ENCODE peak calls at places on chromosomes 11 and 22, in five cellular contexts. One of them, this sample, is unnamed. For H3K27me3, the result is how much of the 10 kb centered on the place peaks cover.

GRCh38 chr11:10305964-10306918 is 1.4 kb downstream of the ADM start:
- DNase-seq in esophagus squamous epithelium: no peak
- DNase-seq in kidney epithelial cell: no peak
- DNase-seq in mammary epithelial cell: peak
- DNase-seq in heart left ventricle: no peak
- DNase-seq in this sample: no peak

GRCh38 chr22:19599626-19600243 is 75.5 kb upstream of the CLDN5 start:
- DNase-seq in esophagus squamous epithelium: no peak
- DNase-seq in kidney epithelial cell: no peak
- DNase-seq in mammary epithelial cell: no peak
- DNase-seq in heart left ventricle: no peak
- DNase-seq in this sample: no peak

GRCh38 chr11:2892215-2893020 is 6.8 kb upstream of the CDKN1C start:
- DNase-seq in esophagus squamous epithelium: no peak
- DNase-seq in kidney epithelial cell: no peak
- DNase-seq in mammary epithelial cell: no peak
- DNase-seq in heart left ventricle: peak
- DNase-seq in this sample: no peak

GRCh38 chr11:36311926-36312592 is 16.0 kb downstream of the PRR5L start:
- DNase-seq in heart left ventricle: no peak
- DNase-seq in mammary epithelial cell: peak
- DNase-seq in esophagus squamous epithelium: no peak
- DNase-seq in kidney epithelial cell: no peak
- DNase-seq in this sample: peak

GRCh38 chr22:30612789-30613188 is 5.8 kb downstream of the TCN2 start:
- DNase-seq in mammary epithelial cell: no peak
- DNase-seq in esophagus squamous epithelium: no peak
- DNase-seq in heart left ventricle: no peak
- DNase-seq in kidney epithelial cell: no peak
- DNase-seq in this sample: no peak

GRCh38 chr11:10688401-10688800 is 5.2 kb downstream of the IRAG1 start:
- DNase-seq in kidney epithelial cell: peak
- DNase-seq in heart left ventricle: no peak
- DNase-seq in mammary epithelial cell: peak
- DNase-seq in esophagus squamous epithelium: no peak
- DNase-seq in this sample: peak

GRCh38 chr11:40314327-40314726 is 1145.1 kb downstream of the LRRC4C start:
- DNase-seq in mammary epithelial cell: no peak
- DNase-seq in kidney epithelial cell: no peak
- DNase-seq in esophagus squamous epithelium: no peak
- DNase-seq in heart left ventricle: no peak
- DNase-seq in this sample: no peak

GRCh38 chr11:68842427-68843051 is 823 bp upstream of the CPT1A start:
- DNase-seq in esophagus squamous epithelium: no peak
- DNase-seq in kidney epithelial cell: no peak
- DNase-seq in mammary epithelial cell: no peak
- DNase-seq in heart left ventricle: no peak
- DNase-seq in this sample: no peak

GRCh38 chr11:105298174-105298573 is 158.6 kb upstream of the CARD18 start:
- DNase-seq in kidney epithelial cell: no peak
- DNase-seq in mammary epithelial cell: no peak
- DNase-seq in esophagus squamous epithelium: no peak
- DNase-seq in heart left ventricle: no peak
- DNase-seq in this sample: no peak

GRCh38 chr22:46607483-46608114 is 12.6 kb upstream of the GRAMD4 start:
- DNase-seq in heart left ventricle: no peak
- DNase-seq in kidney epithelial cell: no peak
- DNase-seq in mammary epithelial cell: no peak
- DNase-seq in esophagus squamous epithelium: no peak
- DNase-seq in this sample: peak

GRCh38 chr11:128522063-128522942 is 65.1 kb downstream of the ETS1 start:
- DNase-seq in heart left ventricle: peak
- DNase-seq in kidney epithelial cell: peak
- DNase-seq in mammary epithelial cell: peak
- DNase-seq in esophagus squamous epithelium: peak
- DNase-seq in this sample: peak

GRCh38 chr11:35303596-35304392 is 115.6 kb downstream of the SLC1A2 start:
- DNase-seq in heart left ventricle: peak
- DNase-seq in kidney epithelial cell: no peak
- DNase-seq in esophagus squamous epithelium: no peak
- DNase-seq in mammary epithelial cell: peak
- DNase-seq in this sample: peak

GRCh38 chr11:34986883-34987525 is 70.6 kb downstream of the PDHX start:
- DNase-seq in kidney epithelial cell: no peak
- DNase-seq in heart left ventricle: no peak
- DNase-seq in mammary epithelial cell: no peak
- DNase-seq in esophagus squamous epithelium: no peak
- DNase-seq in this sample: no peak

GRCh38 chr11:120337896-120338840 is 2.0 kb downstream of the ARHGEF12 start:
- DNase-seq in kidney epithelial cell: no peak
- DNase-seq in heart left ventricle: no peak
- DNase-seq in mammary epithelial cell: no peak
- DNase-seq in esophagus squamous epithelium: no peak
- DNase-seq in this sample: peak

GRCh38 chr11:120675171-120675570 is 163.6 kb downstream of the GRIK4 start:
- DNase-seq in heart left ventricle: no peak
- DNase-seq in kidney epithelial cell: no peak
- DNase-seq in esophagus squamous epithelium: no peak
- DNase-seq in mammary epithelial cell: no peak
- DNase-seq in this sample: no peak

GRCh38 chr22:24875862-24876506 is 70.0 kb downstream of the SGSM1 start:
- DNase-seq in mammary epithelial cell: no peak
- DNase-seq in heart left ventricle: no peak
- DNase-seq in kidney epithelial cell: no peak
- DNase-seq in esophagus squamous epithelium: no peak
- DNase-seq in this sample: no peak

GRCh38 chr11:117458275-117459120 is 130.8 kb downstream of the CEP164 start:
- DNase-seq in heart left ventricle: no peak
- DNase-seq in mammary epithelial cell: peak
- DNase-seq in esophagus squamous epithelium: no peak
- DNase-seq in kidney epithelial cell: peak
- DNase-seq in this sample: peak

GRCh38 chr22:30205281-30206115 is 41.1 kb downstream of the LIF start:
- DNase-seq in kidney epithelial cell: peak
- DNase-seq in esophagus squamous epithelium: no peak
- DNase-seq in mammary epithelial cell: peak
- DNase-seq in heart left ventricle: peak
- DNase-seq in this sample: peak

GRCh38 chr22:30694171-30694637 is 470 bp upstream of the OSBP2 start:
- DNase-seq in kidney epithelial cell: no peak
- DNase-seq in esophagus squamous epithelium: no peak
- DNase-seq in heart left ventricle: peak
- DNase-seq in mammary epithelial cell: peak
- DNase-seq in this sample: peak

GRCh38 chr22:30606455-30607299 is at the start of gene TCN2:
- DNase-seq in heart left ventricle: peak
- DNase-seq in esophagus squamous epithelium: peak
- DNase-seq in mammary epithelial cell: peak
- DNase-seq in kidney epithelial cell: peak
- DNase-seq in this sample: peak

GRCh38 chr11:66421492-66422205 is 814 bp downstream of the NPAS4 start:
- DNase-seq in mammary epithelial cell: peak
- DNase-seq in kidney epithelial cell: no peak
- DNase-seq in esophagus squamous epithelium: peak
- DNase-seq in heart left ventricle: peak
- DNase-seq in this sample: peak

GRCh38 chr22:37229012-37229804 is 14.9 kb downstream of the RAC2 start:
- DNase-seq in kidney epithelial cell: peak
- DNase-seq in heart left ventricle: no peak
- DNase-seq in esophagus squamous epithelium: no peak
- DNase-seq in mammary epithelial cell: peak
- DNase-seq in this sample: peak

GRCh38 chr11:112748713-112749481 is 212.3 kb upstream of the NCAM1 start:
- DNase-seq in mammary epithelial cell: no peak
- DNase-seq in esophagus squamous epithelium: no peak
- DNase-seq in heart left ventricle: no peak
- DNase-seq in kidney epithelial cell: no peak
- DNase-seq in this sample: no peak

GRCh38 chr11:44859528-44859925 is 91.2 kb downstream of the TP53I11 start:
- DNase-seq in esophagus squamous epithelium: no peak
- DNase-seq in heart left ventricle: no peak
- DNase-seq in mammary epithelial cell: no peak
- DNase-seq in kidney epithelial cell: no peak
- DNase-seq in this sample: no peak

GRCh38 chr11:110955797-110956196 is 243.6 kb upstream of the ARHGAP20 start:
- DNase-seq in kidney epithelial cell: no peak
- DNase-seq in heart left ventricle: no peak
- DNase-seq in mammary epithelial cell: no peak
- DNase-seq in esophagus squamous epithelium: no peak
- DNase-seq in this sample: no peak

GRCh38 chr11:119367661-119368120 is 13.8 kb downstream of the USP2 start:
- DNase-seq in kidney epithelial cell: no peak
- DNase-seq in esophagus squamous epithelium: no peak
- DNase-seq in mammary epithelial cell: no peak
- DNase-seq in heart left ventricle: no peak
- DNase-seq in this sample: no peak

GRCh38 chr22:35425971-35426800 is 26.2 kb downstream of the MCM5 start:
- DNase-seq in esophagus squamous epithelium: no peak
- DNase-seq in heart left ventricle: no peak
- DNase-seq in kidney epithelial cell: no peak
- DNase-seq in mammary epithelial cell: no peak
- DNase-seq in this sample: peak

GRCh38 chr22:36977401-36977861 is 41.8 kb downstream of the TST start:
- DNase-seq in kidney epithelial cell: no peak
- DNase-seq in mammary epithelial cell: no peak
- DNase-seq in esophagus squamous epithelium: no peak
- DNase-seq in heart left ventricle: peak
- DNase-seq in this sample: peak

GRCh38 chr11:60257956-60258722 is 15.2 kb upstream of the MS4A4E start:
- DNase-seq in esophagus squamous epithelium: no peak
- DNase-seq in heart left ventricle: no peak
- DNase-seq in mammary epithelial cell: no peak
- DNase-seq in kidney epithelial cell: no peak
- DNase-seq in this sample: no peak
- H3K27me3 ChIP-seq in esophagus squamous epithelium: under half
- H3K27me3 ChIP-seq in heart left ventricle: under half
- H3K27me3 ChIP-seq in mammary epithelial cell: under half
- H3K27me3 ChIP-seq in kidney epithelial cell: under half
- H3K27me3 ChIP-seq in this sample: under half

GRCh38 chr22:44338183-44338812 is 25.5 kb upstream of the SHISAL1 start:
- DNase-seq in esophagus squamous epithelium: no peak
- DNase-seq in kidney epithelial cell: no peak
- DNase-seq in heart left ventricle: no peak
- DNase-seq in mammary epithelial cell: no peak
- DNase-seq in this sample: no peak

GRCh38 chr22:44336962-44337657 is 24.4 kb upstream of the SHISAL1 start:
- DNase-seq in heart left ventricle: no peak
- DNase-seq in kidney epithelial cell: no peak
- DNase-seq in mammary epithelial cell: no peak
- DNase-seq in esophagus squamous epithelium: no peak
- DNase-seq in this sample: peak

GRCh38 chr22:44337658-44338004 is 24.9 kb upstream of the SHISAL1 start:
- DNase-seq in mammary epithelial cell: peak
- DNase-seq in esophagus squamous epithelium: no peak
- DNase-seq in kidney epithelial cell: no peak
- DNase-seq in heart left ventricle: no peak
- DNase-seq in this sample: peak

GRCh38 chr22:44340271-44341239 is 27.8 kb upstream of the SHISAL1 start:
- DNase-seq in mammary epithelial cell: no peak
- DNase-seq in heart left ventricle: no peak
- DNase-seq in esophagus squamous epithelium: no peak
- DNase-seq in kidney epithelial cell: no peak
- DNase-seq in this sample: no peak

GRCh38 chr22:44338906-44339305 is 26.2 kb upstream of the SHISAL1 start:
- DNase-seq in mammary epithelial cell: no peak
- DNase-seq in heart left ventricle: no peak
- DNase-seq in kidney epithelial cell: no peak
- DNase-seq in esophagus squamous epithelium: no peak
- DNase-seq in this sample: no peak
- H3K27me3 ChIP-seq in mammary epithelial cell: under half
- H3K27me3 ChIP-seq in heart left ventricle: under half
- H3K27me3 ChIP-seq in kidney epithelial cell: under half
- H3K27me3 ChIP-seq in esophagus squamous epithelium: half or more
- H3K27me3 ChIP-seq in this sample: under half

DNA sequence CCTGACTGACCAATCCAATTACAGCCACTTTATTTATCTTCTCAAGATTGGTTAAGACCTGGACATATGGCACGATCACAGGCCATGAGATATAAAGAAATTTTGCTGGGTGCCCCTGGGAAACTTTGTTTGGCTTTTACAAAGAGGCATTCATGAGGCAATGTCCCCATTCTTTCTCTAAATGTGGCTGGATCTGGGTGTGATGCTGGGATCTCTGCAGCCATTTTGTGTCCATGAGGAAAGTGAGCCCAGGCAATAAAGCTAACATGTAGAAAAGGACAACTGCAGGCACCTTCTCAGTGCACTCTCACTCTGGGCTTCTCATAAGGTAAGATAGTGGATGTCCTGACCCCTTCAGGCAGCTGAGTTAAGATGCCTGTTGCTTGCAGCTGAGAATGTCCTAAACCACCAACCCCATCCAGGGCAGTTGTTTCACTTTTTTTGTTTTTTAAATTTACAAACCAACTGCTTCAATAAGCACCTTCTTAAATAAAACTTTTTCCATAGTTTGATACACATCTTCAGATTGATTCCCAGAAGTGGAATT is 372.3 kb downstream of the MIAT start:
- DNase-seq in kidney epithelial cell: no peak
- DNase-seq in heart left ventricle: no peak
- DNase-seq in esophagus squamous epithelium: no peak
- DNase-seq in mammary epithelial cell: no peak
- DNase-seq in this sample: no peak
- H3K27me3 ChIP-seq in kidney epithelial cell: under half
- H3K27me3 ChIP-seq in heart left ventricle: under half
- H3K27me3 ChIP-seq in esophagus squamous epithelium: under half
- H3K27me3 ChIP-seq in mammary epithelial cell: under half
- H3K27me3 ChIP-seq in this sample: under half

GRCh38 chr11:12162652-12163051 is 52.3 kb downstream of the MICAL2 start:
- DNase-seq in heart left ventricle: no peak
- DNase-seq in mammary epithelial cell: no peak
- DNase-seq in kidney epithelial cell: no peak
- DNase-seq in esophagus squamous epithelium: no peak
- DNase-seq in this sample: no peak

GRCh38 chr11:12160231-12160630 is 49.8 kb downstream of the MICAL2 start:
- DNase-seq in esophagus squamous epithelium: no peak
- DNase-seq in mammary epithelial cell: no peak
- DNase-seq in kidney epithelial cell: no peak
- DNase-seq in heart left ventricle: no peak
- DNase-seq in this sample: no peak

GRCh38 chr11:12160680-12161079 is 50.3 kb downstream of the MICAL2 start:
- DNase-seq in kidney epithelial cell: no peak
- DNase-seq in mammary epithelial cell: no peak
- DNase-seq in heart left ventricle: peak
- DNase-seq in esophagus squamous epithelium: no peak
- DNase-seq in this sample: no peak

GRCh38 chr11:12161603-12162350 is 51.4 kb downstream of the MICAL2 start:
- DNase-seq in heart left ventricle: no peak
- DNase-seq in kidney epithelial cell: no peak
- DNase-seq in esophagus squamous epithelium: no peak
- DNase-seq in mammary epithelial cell: no peak
- DNase-seq in this sample: no peak

DNA sequence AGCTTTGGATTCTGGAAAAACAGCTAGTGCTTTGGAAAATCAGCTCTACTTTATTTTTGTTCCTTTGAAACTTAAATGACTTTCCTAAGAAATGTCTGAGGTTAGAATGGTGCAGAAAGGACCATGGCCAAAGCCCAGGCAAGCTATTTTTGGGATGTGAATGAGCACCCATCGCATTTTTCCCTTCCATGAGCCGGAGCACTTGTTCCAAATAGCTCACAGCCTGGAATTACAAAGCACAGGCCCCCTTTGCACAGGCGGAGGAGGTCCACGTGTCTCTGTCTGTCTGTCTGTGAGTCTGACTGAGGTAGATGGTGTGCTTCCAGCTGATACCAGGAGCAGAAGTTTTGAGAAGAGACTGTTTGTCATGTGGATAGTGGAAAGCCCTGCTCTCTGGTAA is 50.7 kb downstream of the MICAL2 start:
- DNase-seq in mammary epithelial cell: no peak
- DNase-seq in heart left ventricle: peak
- DNase-seq in kidney epithelial cell: no peak
- DNase-seq in esophagus squamous epithelium: no peak
- DNase-seq in this sample: no peak
- H3K27me3 ChIP-seq in mammary epithelial cell: under half
- H3K27me3 ChIP-seq in heart left ventricle: under half
- H3K27me3 ChIP-seq in kidney epithelial cell: under half
- H3K27me3 ChIP-seq in esophagus squamous epithelium: under half
- H3K27me3 ChIP-seq in this sample: under half